ENCODE peak calls at places on chromosome 11, in five cellular contexts. H, P, Z, F and G are unnamed samples.

GRCh38 chr11:27938011-27938410 is 169.9 kb downstream of the KIF18A start:
- DNase-seq in H (no peak), P (no peak), Z (no peak), F (no peak), G (no peak)

GRCh38 chr11:122743949-122744876 is 88.7 kb downstream of the UBASH3B start:
- DNase-seq in H (peak; percentile 39), P (no peak), Z (peak; percentile 92), F (no peak), G (no peak)

GRCh38 chr11:128627666-128628342 is 40.4 kb upstream of the ETS1 start:
- DNase-seq in H (no peak), P (no peak), Z (peak; percentile 73), F (no peak), G (no peak)

GRCh38 chr11:130379276-130379675 is 49.1 kb downstream of the ADAMTS8 start:
- DNase-seq in H (no peak), P (no peak), Z (no peak), F (no peak), G (no peak)

GRCh38 chr11:110679323-110679980 is 32.8 kb downstream of the ARHGAP20 start:
- DNase-seq in H (no peak), P (no peak), Z (no peak), F (no peak), G (peak; percentile 55)

GRCh38 chr11:43561832-43562231 is 118.7 kb upstream of the HSD17B12 start:
- DNase-seq in H (no peak), P (no peak), Z (no peak), F (no peak), G (no peak)

GRCh38 chr11:110473666-110474065 is 43.9 kb downstream of the FDX1 start:
- DNase-seq in H (peak; percentile 22), P (no peak), Z (no peak), F (no peak), G (peak; percentile 62)

GRCh38 chr11:86484164-86484794 is 109.6 kb downstream of the CCDC81 start:
- DNase-seq in H (peak; percentile 100), P (peak; percentile 71), Z (no peak), F (no peak), G (peak; percentile 100)

GRCh38 chr11:71120346-71120963 is 131.9 kb downstream of the SHANK2 start:
- DNase-seq in H (no peak), P (no peak), Z (peak; percentile 29), F (no peak), G (peak; percentile 11)

GRCh38 chr11:76380161-76380976 is 563 bp downstream of the THAP12 start:
- DNase-seq in H (peak; percentile 10), P (peak; percentile 45), Z (peak; percentile 45), F (no peak), G (peak; percentile 31)

GRCh38 chr11:129985823-129986222 is 16.8 kb downstream of the PRDM10 start:
- DNase-seq in H (no peak), P (no peak), Z (peak; percentile 37), F (no peak), G (no peak)

GRCh38 chr11:92751594-92751993 is 217.9 kb upstream of the MTNR1B start:
- DNase-seq in H (peak; percentile 38), P (no peak), Z (no peak), F (no peak), G (no peak)

GRCh38 chr11:72528121-72528520 is 93.8 kb upstream of the CLPB start:
- DNase-seq in H (peak; percentile 29), P (no peak), Z (no peak), F (no peak), G (peak; percentile 56)

GRCh38 chr11:762421-763072 is 14.7 kb downstream of the GATD1 start:
- DNase-seq in H (peak; percentile 89), P (no peak), Z (peak; percentile 43), F (no peak), G (peak; percentile 91)

GRCh38 chr11:92406472-92406871 is 181.9 kb downstream of the FAT3 start:
- DNase-seq in H (no peak), P (no peak), Z (no peak), F (no peak), G (no peak)

GRCh38 chr11:35237345-35237744 is 98.4 kb downstream of the CD44 start:
- DNase-seq in H (no peak), P (no peak), Z (no peak), F (no peak), G (no peak)

GRCh38 chr11:334264-335033 is 13.8 kb upstream of the IFITM3 start:
- DNase-seq in H (no peak), P (no peak), Z (no peak), F (no peak), G (peak; percentile 56)

GRCh38 chr11:43197357-43197756 is 114.4 kb upstream of the API5 start:
- DNase-seq in H (no peak), P (no peak), Z (no peak), F (no peak), G (no peak)

GRCh38 chr11:79043726-79044125 is 397.1 kb downstream of the TENM4 start:
- DNase-seq in H (no peak), P (no peak), Z (no peak), F (no peak), G (no peak)

GRCh38 chr11:94128171-94128745 is 383 bp upstream of the PANX1 start:
- DNase-seq in H (no peak), P (peak; percentile 48), Z (peak; percentile 58), F (peak; percentile 28), G (no peak)

GRCh38 chr11:102467853-102468580 is 15.5 kb upstream of the TMEM123 start:
- DNase-seq in H (no peak), P (no peak), Z (no peak), F (no peak), G (no peak)

GRCh38 chr11:69665669-69666068 is 9.5 kb downstream of the LTO1 start:
- DNase-seq in H (no peak), P (no peak), Z (no peak), F (no peak), G (no peak)

GRCh38 chr11:69102732-69103615 is 52.8 kb upstream of the SMIM38 start:
- DNase-seq in H (no peak), P (no peak), Z (no peak), F (no peak), G (peak; percentile 10)

GRCh38 chr11:130122141-130122575 is 37.4 kb upstream of the ST14 start:
- DNase-seq in H (no peak), P (no peak), Z (peak; percentile 41), F (no peak), G (no peak)

GRCh38 chr11:3190600-3190999 is 25.5 kb upstream of the OSBPL5 start:
- DNase-seq in H (no peak), P (no peak), Z (no peak), F (no peak), G (no peak)

DNA sequence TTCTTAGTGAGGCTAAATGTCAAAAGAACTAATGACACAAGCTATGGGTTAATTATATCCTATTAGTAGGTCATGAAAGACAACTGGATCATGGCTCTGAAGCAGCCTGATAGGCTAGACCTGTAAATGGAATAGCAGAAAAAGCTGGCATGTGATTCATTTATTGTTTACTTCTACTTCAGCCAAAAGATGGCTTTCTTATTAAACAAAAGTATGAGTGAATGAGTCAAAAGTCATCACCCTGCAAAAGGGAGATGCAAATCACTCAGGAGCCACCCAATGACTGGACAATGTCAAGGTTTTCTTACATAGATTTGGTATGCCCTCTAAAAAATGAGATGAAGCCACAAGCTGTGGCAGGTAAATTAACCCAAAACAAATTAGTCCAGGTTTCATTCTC is 138.0 kb downstream of the TRPC6 start:
- DNase-seq in H (peak; percentile 62), P (no peak), Z (no peak), F (no peak), G (peak; percentile 25)
- H3K4me3 ChIP-seq in H (no peak overlapping the region), P (no peak overlapping the region), Z (no peak overlapping the region), F (no peak overlapping the region), G (no peak overlapping the region)

GRCh38 chr11:33704240-33705002 is 3.8 kb upstream of the C11orf91 start:
- DNase-seq in H (no peak), P (no peak), Z (no peak), F (no peak), G (no peak)
- TF ChIP-seq CTCF in H (no peak), P (no peak), Z (no peak), F (no peak), G (peak; percentile 23)

GRCh38 chr11:103682318-103683184 is 353.9 kb upstream of the DDI1 start:
- DNase-seq in H (peak; percentile 85), P (peak; percentile 61), Z (peak; percentile 75), F (peak; percentile 25), G (peak; percentile 85)
- H3K4me3 ChIP-seq in H (no peak overlapping the region), P (no peak overlapping the region), Z (no peak overlapping the region), F (peak overlapping the region; percentile 16), G (no peak overlapping the region)

DNA sequence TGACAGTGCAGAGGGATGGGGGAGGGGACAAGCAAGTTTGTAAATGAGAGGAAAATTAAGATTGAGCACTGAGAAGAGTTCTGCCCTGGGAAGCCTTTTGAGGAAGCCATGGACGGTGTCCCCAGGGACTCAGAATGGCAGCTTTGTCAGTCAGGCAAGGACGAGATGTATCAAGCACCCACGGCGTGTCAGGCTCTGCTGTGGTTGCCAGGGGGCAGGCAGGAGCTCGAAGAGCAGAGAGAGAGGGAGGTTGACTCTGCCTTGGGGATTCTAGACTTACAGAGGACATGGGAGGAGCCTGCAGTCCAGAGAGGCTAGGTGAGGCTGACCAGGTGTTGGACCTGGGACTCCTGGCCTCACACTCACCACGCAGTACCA is 29.1 kb upstream of the SYT7 start:
- DNase-seq in H (no peak), P (peak; percentile 54), Z (peak; percentile 13), F (no peak), G (no peak)
- TF ChIP-seq CTCF in H (peak; percentile 12), P (no peak), Z (no peak), F (peak; percentile 11), G (peak; percentile 12)

GRCh38 chr11:12170984-12171383 is 60.6 kb downstream of the MICAL2 start:
- DNase-seq in H (peak; percentile 95), P (peak; percentile 58), Z (no peak), F (peak; percentile 51), G (peak; percentile 89)
- H3K4me3 ChIP-seq in H (no peak overlapping the region), P (no peak overlapping the region), Z (no peak overlapping the region), F (no peak overlapping the region), G (no peak overlapping the region)

GRCh38 chr11:12079726-12080556 is 30.4 kb upstream of the MICAL2 start:
- DNase-seq in H (peak; percentile 98), P (peak; percentile 74), Z (no peak), F (peak; percentile 48), G (peak; percentile 99)

GRCh38 chr11:12085371-12086251 is 24.8 kb upstream of the MICAL2 start:
- DNase-seq in H (peak; percentile 63), P (no peak), Z (no peak), F (no peak), G (peak; percentile 52)

GRCh38 chr11:12084191-12084717 is 26.1 kb upstream of the MICAL2 start:
- DNase-seq in H (no peak), P (no peak), Z (no peak), F (no peak), G (no peak)

GRCh38 chr11:12086271-12087074 is 23.9 kb upstream of the MICAL2 start:
- DNase-seq in H (peak; percentile 98), P (peak; percentile 82), Z (no peak), F (peak; percentile 45), G (peak; percentile 98)

GRCh38 chr11:12083380-12083779 is 27.0 kb upstream of the MICAL2 start:
- DNase-seq in H (no peak), P (no peak), Z (no peak), F (no peak), G (no peak)
- TF ChIP-seq CTCF in H (no peak), P (no peak), Z (peak; percentile 46), F (peak; percentile 21), G (peak; percentile 12)